ENCODE peak calls at places on chromosome 21, in seven cellular contexts. L, Q, V, N, X, I and F are unnamed samples.

GRCh38 chr21:44962481-44962966 is 22.7 kb downstream of the SLX9 start:
- DNase-seq in X (no peak), V (no peak), I (no peak), L (no peak), Q (no peak), N (peak), F (no peak)

GRCh38 chr21:40681164-40681859 is 165.6 kb downstream of the DSCAM start:
- DNase-seq in V (no peak), X (no peak), N (no peak), I (no peak), Q (no peak), L (no peak), F (no peak)

GRCh38 chr21:35971824-35972223 is 88.5 kb downstream of the SETD4 start:
- DNase-seq in X (no peak), N (no peak), L (no peak), Q (no peak), V (no peak), I (no peak), F (no peak)

GRCh38 chr21:36428789-36429671 is 43.8 kb downstream of the CHAF1B start:
- DNase-seq in Q (no peak), N (no peak), I (no peak), L (no peak), X (no peak), V (no peak), F (no peak)

GRCh38 chr21:36630485-36631206 is 68.3 kb upstream of the SIM2 start:
- DNase-seq in I (peak), V (peak), L (peak), X (peak), Q (no peak), N (peak), F (no peak)

GRCh38 chr21:32248616-32249550 is 30.0 kb downstream of the MIS18A start:
- DNase-seq in L (no peak), I (no peak), X (no peak), Q (no peak), N (peak), V (no peak), F (no peak)

GRCh38 chr21:21045538-21045937 is 47.3 kb downstream of the NCAM2 start:
- DNase-seq in I (no peak), N (peak), V (no peak), X (no peak), Q (no peak), L (no peak), F (no peak)

GRCh38 chr21:32978346-32979270 is 47.1 kb upstream of the OLIG2 start:
- DNase-seq in X (no peak), N (no peak), V (no peak), Q (peak), I (no peak), L (no peak), F (no peak)

GRCh38 chr21:25094695-25095094 is 512.6 kb downstream of the MRPL39 start:
- DNase-seq in I (no peak), L (no peak), V (no peak), X (no peak), N (no peak), Q (no peak), F (no peak)

GRCh38 chr21:25283720-25284119 is 323.6 kb downstream of the MRPL39 start:
- DNase-seq in V (no peak), Q (no peak), L (no peak), N (peak), I (peak), X (no peak), F (no peak)

GRCh38 chr21:37257526-37257966 is 9.6 kb downstream of the VPS26C start:
- DNase-seq in L (peak), X (peak), I (no peak), N (peak), Q (peak), V (peak), F (no peak)

GRCh38 chr21:37119421-37120218 is 46.6 kb downstream of the TTC3 start:
- DNase-seq in L (no peak), V (no peak), I (peak), X (no peak), Q (no peak), N (no peak), F (no peak)

GRCh38 chr21:15853126-15853525 is 123.3 kb downstream of the USP25 start:
- DNase-seq in I (no peak), L (no peak), X (no peak), Q (no peak), V (no peak), N (no peak), F (no peak)
- H3K27ac ChIP-seq in I (no peak), L (no peak), X (no peak), Q (no peak), V (no peak), N (no peak), F (no peak)

DNA sequence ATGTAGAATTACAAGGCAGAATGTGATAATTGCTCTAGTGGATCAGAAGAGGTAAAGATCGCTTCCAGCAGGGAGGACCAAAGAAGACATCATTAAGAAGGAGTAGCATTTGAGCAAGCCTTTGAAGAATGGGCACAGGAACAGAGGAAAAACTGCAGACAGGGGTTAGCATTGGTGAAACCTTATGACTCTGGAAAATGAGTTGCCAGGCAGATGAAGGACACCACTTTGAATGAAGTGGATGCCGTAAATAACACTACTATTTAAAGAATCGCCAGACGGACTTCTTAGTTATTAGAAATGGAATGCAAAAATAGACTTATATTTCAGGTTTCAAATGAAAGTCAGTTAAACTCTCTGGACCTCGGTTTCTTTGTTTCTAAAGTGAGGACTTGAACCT is 727.7 kb downstream of the USP25 start:
- DNase-seq in Q (no peak), V (no peak), X (no peak), N (no peak), I (no peak), L (no peak), F (no peak)
- H3K27ac ChIP-seq in Q (no peak), V (no peak), X (no peak), N (no peak), I (no peak), L (no peak), F (no peak)

GRCh38 chr21:26800455-26801454 is 44.5 kb downstream of the ADAMTS1 start:
- DNase-seq in N (peak), V (no peak), L (no peak), X (no peak), Q (no peak), I (no peak), F (no peak)
- H3K27ac ChIP-seq in N (peak), V (no peak), L (peak), X (no peak), Q (peak), I (no peak), F (peak)

GRCh38 chr21:46361937-46362336 is 38.0 kb downstream of the PCNT start:
- DNase-seq in L (no peak), N (no peak), Q (no peak), V (no peak), X (no peak), I (no peak), F (no peak)
- H3K27ac ChIP-seq in L (no peak), N (no peak), Q (no peak), V (no peak), X (no peak), I (no peak), F (no peak)